ENCODE peak calls at places on chromosomes 1 and 21, in six cellular contexts. K is AG04449; I is fibroblast of pulmonary artery; A is ovary; E is mesendoderm; H is CD8-positive, alpha-beta T cell. C is an unnamed sample.

GRCh38 chr1:213131851-213132655 is 81.0 kb downstream of the RPS6KC1 start:
- DNase-seq in E (no peak), H (no peak), I (no peak), K (no peak), A (no peak), C (no peak)

GRCh38 chr1:30422251-30422650 is 301.1 kb downstream of the MATN1 start:
- DNase-seq in E (no peak), I (no peak), K (no peak), A (no peak), H (peak; percentile 45), C (no peak)

GRCh38 chr1:67684526-67685066 is 405 bp upstream of the GADD45A start:
- DNase-seq in K (no peak), H (no peak), A (no peak), E (no peak), I (no peak), C (no peak)

GRCh38 chr1:155961937-155962336 is 16.4 kb downstream of the ARHGEF2 start:
- DNase-seq in H (no peak), A (no peak), K (peak; percentile 74), I (peak; percentile 93), E (peak; percentile 82), C (peak; percentile 70)

GRCh38 chr1:4658643-4659042 is 4.2 kb downstream of the AJAP1 start:
- DNase-seq in E (no peak), K (no peak), H (no peak), I (no peak), A (no peak), C (no peak)

GRCh38 chr1:203252678-203253077 is 23.2 kb upstream of the CHIT1 start:
- DNase-seq in E (no peak), K (no peak), I (no peak), H (no peak), A (no peak), C (peak; percentile 61)

GRCh38 chr1:24108334-24109165 is 3.4 kb downstream of the MYOM3 start:
- DNase-seq in K (peak; percentile 37), A (no peak), E (no peak), H (no peak), I (peak; percentile 81), C (no peak)

GRCh38 chr1:8674912-8675311 is 142.5 kb downstream of the RERE start:
- DNase-seq in H (no peak), E (no peak), I (no peak), A (no peak), K (no peak), C (no peak)

GRCh38 chr1:3389093-3389833 is 65.2 kb upstream of the ARHGEF16 start:
- DNase-seq in A (no peak), K (no peak), E (no peak), I (no peak), H (no peak), C (no peak)

GRCh38 chr1:109636201-109636952 is 16.7 kb downstream of the AMPD2 start:
- DNase-seq in I (peak; percentile 65), H (peak; percentile 31), A (peak; percentile 41), E (peak; percentile 66), K (no peak), C (peak; percentile 49)

GRCh38 chr1:40450491-40451237 is 388 bp downstream of the ZFP69B start:
- DNase-seq in H (peak; percentile 76), K (no peak), I (peak; percentile 72), E (peak; percentile 32), A (peak; percentile 40), C (peak; percentile 83)

GRCh38 chr1:197521118-197521739 is 253.2 kb downstream of the CRB1 start:
- DNase-seq in A (no peak), I (peak; percentile 66), K (no peak), H (no peak), E (peak; percentile 53), C (peak; percentile 68)

GRCh38 chr21:27126140-27126539 is 159.3 kb upstream of the ADAMTS5 start:
- DNase-seq in A (no peak), H (no peak), E (no peak), K (no peak), I (no peak), C (no peak)

GRCh38 chr1:180586671-180587155 is 27.9 kb downstream of the OVAAL start:
- DNase-seq in A (no peak), H (no peak), K (peak; percentile 57), E (peak; percentile 42), I (peak; percentile 62), C (no peak)

GRCh38 chr1:16155537-16156410 is at the start of gene EPHA2:
- DNase-seq in K (no peak), I (peak; percentile 88), E (peak; percentile 98), H (no peak), A (peak; percentile 90), C (peak; percentile 95)

GRCh38 chr1:241706967-241707366 is 54.9 kb downstream of the WDR64 start:
- DNase-seq in I (no peak), H (peak; percentile 82), E (no peak), K (no peak), A (no peak), C (no peak)

GRCh38 chr1:197526736-197527371 is 248.4 kb downstream of the DENND1B start:
- DNase-seq in K (no peak), A (no peak), E (peak; percentile 3), I (peak; percentile 57), H (no peak), C (peak; percentile 45)

GRCh38 chr21:35231115-35231514 is 182.0 kb upstream of the RUNX1 start:
- DNase-seq in H (no peak), K (no peak), E (no peak), I (no peak), A (no peak), C (no peak)

GRCh38 chr1:44025816-44026215 is 5.4 kb downstream of the SLC6A9 start:
- DNase-seq in H (no peak), A (no peak), K (no peak), I (no peak), E (no peak), C (no peak)

GRCh38 chr1:234607091-234608025 is 2.6 kb downstream of the IRF2BP2 start:
- DNase-seq in E (peak; percentile 75), A (peak; percentile 56), H (peak; percentile 64), I (peak; percentile 70), K (no peak), C (peak; percentile 64)

GRCh38 chr1:180954766-180955165 is 42.1 kb downstream of the KIAA1614 start:
- DNase-seq in K (no peak), H (no peak), E (no peak), I (no peak), A (no peak), C (no peak)

GRCh38 chr1:246690100-246690499 is 34.1 kb upstream of the SCCPDH start:
- DNase-seq in E (no peak), A (no peak), K (no peak), I (no peak), H (no peak), C (no peak)

GRCh38 chr1:10489291-10490055 is 14.7 kb downstream of the PEX14 start:
- DNase-seq in E (no peak), I (no peak), K (no peak), A (no peak), H (no peak), C (no peak)

GRCh38 chr1:225923692-225924555 is at the start of gene PYCR2:
- DNase-seq in I (peak; percentile 97), H (peak; percentile 96), A (peak; percentile 98), E (peak; percentile 98), K (peak; percentile 75), C (peak; percentile 98)

GRCh38 chr1:115496904-115497527 is 144.8 kb upstream of the VANGL1 start:
- DNase-seq in A (no peak), E (no peak), H (no peak), I (peak; percentile 35), K (no peak), C (peak; percentile 38)

GRCh38 chr1:150173161-150173585 is 23.5 kb downstream of the PLEKHO1 start:
- DNase-seq in E (peak; percentile 57), I (no peak), H (no peak), K (no peak), A (no peak), C (no peak)

GRCh38 chr21:42079939-42080787 is 9.0 kb downstream of the UMODL1 start:
- DNase-seq in H (no peak), I (peak; percentile 36), K (no peak), A (no peak), E (peak; percentile 71), C (no peak)

GRCh38 chr1:88612783-88613182 is 71.3 kb upstream of the PKN2 start:
- DNase-seq in K (no peak), I (no peak), E (no peak), H (no peak), A (no peak), C (no peak)

GRCh38 chr1:222182641-222183040 is 365.3 kb downstream of the HHIPL2 start:
- DNase-seq in A (no peak), K (no peak), H (no peak), E (no peak), I (no peak), C (no peak)

GRCh38 chr1:244114895-244115294 is 63.8 kb downstream of the ZBTB18 start:
- DNase-seq in E (peak; percentile 37), A (no peak), K (no peak), H (no peak), I (no peak), C (no peak)

GRCh38 chr1:143661418-143662120 is 310.2 kb downstream of the FAM72C start:
- DNase-seq in E (peak; percentile 20), A (no peak), K (no peak), H (no peak), I (no peak), C (peak; percentile 25)

GRCh38 chr1:152112101-152112884 is 3.0 kb downstream of the TCHH start:
- DNase-seq in K (no peak), H (no peak), E (peak; percentile 40), A (no peak), I (peak; percentile 18), C (peak; percentile 30)
- H3K4me3 ChIP-seq in K (peak overlapping the region; percentile 51), H (peak overlapping the region; percentile 46), E (no peak overlapping the region), A (no peak overlapping the region), I (peak overlapping the region; percentile 21), C (peak overlapping the region; percentile 25)

DNA sequence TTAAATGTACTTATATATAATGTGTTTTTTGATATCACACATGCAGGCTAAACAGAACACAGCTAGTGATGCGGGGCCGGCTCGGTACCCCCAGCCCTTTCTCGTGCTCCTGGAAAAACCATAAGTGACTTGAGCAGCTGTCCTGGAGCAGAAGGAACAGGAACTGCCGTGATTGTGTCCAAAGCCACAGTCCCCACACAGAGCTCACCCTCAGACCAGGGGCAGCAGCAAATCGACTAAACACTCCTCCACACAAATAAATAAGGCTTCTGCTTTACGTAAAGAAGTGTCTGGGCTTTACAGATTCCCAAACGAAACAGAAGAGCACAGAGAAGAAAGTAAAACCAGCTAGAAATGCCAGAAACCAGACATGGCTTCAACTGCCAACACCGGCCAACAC is 9.6 kb downstream of the UBE2J2 start:
- DNase-seq in A (no peak), I (no peak), H (no peak), K (no peak), E (no peak), C (no peak)
- H3K4me3 ChIP-seq in A (no peak overlapping the region), I (no peak overlapping the region), H (no peak overlapping the region), K (no peak overlapping the region), E (no peak overlapping the region), C (no peak overlapping the region)

DNA sequence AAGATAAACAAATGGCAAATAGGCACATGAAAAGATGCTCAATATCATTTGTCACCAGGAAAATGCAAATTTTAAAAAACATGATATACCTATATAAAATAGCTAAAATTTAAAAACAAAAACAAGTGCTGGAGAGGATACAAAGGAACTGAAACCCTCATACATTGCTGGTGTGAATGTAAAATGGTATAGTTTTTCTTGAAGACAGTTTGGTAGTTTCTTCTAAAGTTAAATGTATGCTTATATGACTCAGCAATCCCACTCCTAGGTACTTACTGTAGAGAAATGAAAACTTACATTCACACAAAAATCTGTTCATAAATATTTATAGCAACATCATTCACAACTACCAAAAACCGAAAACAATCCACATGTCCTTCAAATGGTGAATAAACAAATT is 11.2 kb downstream of the TAF12 start:
- DNase-seq in A (no peak), H (no peak), E (no peak), I (no peak), K (no peak), C (no peak)
- H3K4me3 ChIP-seq in A (no peak overlapping the region), H (no peak overlapping the region), E (no peak overlapping the region), I (no peak overlapping the region), K (no peak overlapping the region), C (no peak overlapping the region)

GRCh38 chr1:93665015-93665414 is 16.6 kb downstream of the BCAR3 start:
- DNase-seq in E (no peak), A (no peak), K (no peak), H (no peak), I (no peak), C (no peak)
- H3K4me3 ChIP-seq in E (no peak overlapping the region), A (no peak overlapping the region), K (no peak overlapping the region), H (no peak overlapping the region), I (peak overlapping the region; percentile 17), C (no peak overlapping the region)

C was measured in A673.